ENCODE peak calls at places on chromosomes 11 and 22, in seven cellular contexts. X is HCT116, U is OCI-LY7, Y is GM10248, A is GM13977, L is fibroblast of pulmonary artery, P is GM23338. R is an unnamed sample.

GRCh38 chr22:36398602-36399472 is 11.1 kb upstream of the MYH9 start:
- DNase-seq in X (no peak), U (no peak), Y (no peak), A (peak; percentile 2), L (peak; percentile 86), P (no peak), R (no peak)

GRCh38 chr11:68314203-68314885 is 2.0 kb downstream of the LRP5 start:
- DNase-seq in X (no peak), U (no peak), Y (no peak), A (no peak), L (no peak), P (peak; percentile 59), R (no peak)

GRCh38 chr22:41976070-41976901 is 7.0 kb downstream of the SEPTIN3 start:
- DNase-seq in X (no peak), U (no peak), Y (peak; percentile 51), A (peak; percentile 72), L (no peak), P (peak; percentile 61), R (peak; percentile 59)

GRCh38 chr22:23575601-23576000 is 4.5 kb downstream of the IGLL1 start:
- DNase-seq in X (no peak), U (no peak), Y (no peak), A (no peak), L (no peak), P (no peak), R (no peak)

GRCh38 chr22:36457688-36458450 is 23.6 kb downstream of the TXN2 start:
- DNase-seq in X (no peak), U (no peak), Y (no peak), A (no peak), L (peak; percentile 32), P (no peak), R (no peak)

GRCh38 chr11:88384004-88384677 is 46.6 kb upstream of the CTSC start:
- DNase-seq in X (peak; percentile 7), U (no peak), Y (no peak), A (no peak), L (peak; percentile 51), P (no peak), R (no peak)

GRCh38 chr22:32804036-32804435 is 2.5 kb downstream of the TIMP3 start:
- DNase-seq in X (no peak), U (no peak), Y (no peak), A (no peak), L (peak; percentile 46), P (no peak), R (no peak)

GRCh38 chr22:39913886-39914285 is 13.0 kb downstream of the GRAP2 start:
- DNase-seq in X (no peak), U (no peak), Y (no peak), A (no peak), L (no peak), P (no peak), R (no peak)

GRCh38 chr11:70567680-70568503 is 169.6 kb downstream of the CTTN start:
- DNase-seq in X (no peak), U (no peak), Y (no peak), A (no peak), L (peak; percentile 29), P (peak; percentile 51), R (no peak)

GRCh38 chr22:27724706-27725105 is 76.8 kb downstream of the MN1 start:
- DNase-seq in X (no peak), U (no peak), Y (no peak), A (no peak), L (no peak), P (no peak), R (no peak)

GRCh38 chr11:74677131-74677530 is 54.1 kb downstream of the CHRDL2 start:
- DNase-seq in X (no peak), U (no peak), Y (no peak), A (no peak), L (no peak), P (no peak), R (peak; percentile 4)

GRCh38 chr11:122781378-122782040 is 56.8 kb upstream of the CRTAM start:
- DNase-seq in X (peak; percentile 67), U (peak; percentile 78), Y (peak; percentile 82), A (peak; percentile 80), L (peak; percentile 94), P (peak; percentile 98), R (peak; percentile 80)

GRCh38 chr11:69930081-69931059 is 111.2 kb upstream of the FGF3 start:
- DNase-seq in X (no peak), U (no peak), Y (no peak), A (no peak), L (no peak), P (no peak), R (no peak)

GRCh38 chr11:12017243-12017678 is 8.8 kb upstream of the DKK3 start:
- DNase-seq in X (no peak), U (no peak), Y (no peak), A (no peak), L (peak; percentile 94), P (no peak), R (no peak)

GRCh38 chr11:1206391-1207271 is 16.2 kb upstream of the MUC5B start:
- DNase-seq in X (no peak), U (no peak), Y (no peak), A (no peak), L (no peak), P (no peak), R (no peak)

GRCh38 chr11:19607656-19608360 is 104.8 kb upstream of the NAV2 start:
- DNase-seq in X (no peak), U (no peak), Y (no peak), A (no peak), L (peak; percentile 30), P (no peak), R (no peak)

GRCh38 chr11:104033134-104033533 is 3.3 kb upstream of the DDI1 start:
- DNase-seq in X (no peak), U (no peak), Y (no peak), A (no peak), L (peak; percentile 92), P (no peak), R (no peak)

GRCh38 chr11:126871792-126872191 is 128.8 kb downstream of the KIRREL3 start:
- DNase-seq in X (no peak), U (no peak), Y (no peak), A (no peak), L (no peak), P (no peak), R (no peak)

GRCh38 chr11:72951815-72952340 is 137.7 kb downstream of the ATG16L2 start:
- DNase-seq in X (no peak), U (peak; percentile 47), Y (peak; percentile 36), A (peak; percentile 39), L (no peak), P (no peak), R (peak; percentile 45)

GRCh38 chr11:122796128-122796717 is 42.1 kb upstream of the CRTAM start:
- DNase-seq in X (no peak), U (peak; percentile 34), Y (peak; percentile 68), A (peak; percentile 67), L (peak; percentile 58), P (peak; percentile 83), R (peak; percentile 67)

GRCh38 chr11:69144719-69145365 is 10.9 kb upstream of the SMIM38 start:
- DNase-seq in X (no peak), U (no peak), Y (no peak), A (peak; percentile 50), L (no peak), P (no peak), R (no peak)

GRCh38 chr11:110434952-110435779 is 5.4 kb downstream of the FDX1 start:
- DNase-seq in X (peak; percentile 24), U (peak; percentile 47), Y (no peak), A (no peak), L (no peak), P (peak; percentile 69), R (no peak)
- TF ChIP-seq CTCF in X (peak; percentile 45), U (peak; percentile 79), Y (peak; percentile 49), A (peak; percentile 45), L (peak; percentile 14), P (peak; percentile 76), R (no peak)

DNA sequence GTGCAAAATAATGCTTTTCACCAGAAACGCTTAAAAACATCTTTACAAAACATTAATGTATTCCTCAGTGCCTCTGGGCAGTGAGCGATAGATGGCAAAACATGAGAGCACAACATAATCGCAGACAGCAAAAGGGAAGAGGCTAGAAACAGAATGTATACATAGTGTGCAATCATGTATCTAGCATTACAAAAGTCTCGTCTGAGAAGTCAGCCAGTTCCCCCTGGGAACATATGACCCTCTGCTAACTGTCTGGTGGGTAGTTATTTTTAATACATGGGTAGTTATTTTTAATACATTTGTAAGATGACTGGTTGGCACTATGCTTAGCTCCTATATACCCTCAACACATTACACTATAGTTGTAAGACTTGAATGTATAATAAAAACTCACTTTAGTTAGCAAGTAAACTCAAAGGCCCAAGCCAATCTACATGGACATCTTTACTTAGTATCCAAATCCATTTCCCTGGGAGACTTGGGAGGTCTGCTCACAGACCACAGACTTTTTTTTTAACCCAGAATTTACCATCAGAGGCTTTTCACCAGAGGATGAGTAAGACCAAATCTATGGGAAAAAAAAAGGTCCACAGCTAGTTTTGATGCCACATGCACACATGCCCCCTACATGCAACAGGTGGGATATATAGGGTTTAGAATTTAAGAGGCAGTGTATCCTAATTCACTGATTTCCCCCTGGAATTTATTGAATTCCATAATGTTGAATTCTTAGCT is 71.7 kb downstream of the AMBRA1 start:
- DNase-seq in X (no peak), U (no peak), Y (no peak), A (no peak), L (peak; percentile 20), P (peak; percentile 33), R (no peak)
- TF ChIP-seq CTCF in X (no peak), U (peak; percentile 63), Y (peak; percentile 24), A (peak; percentile 41), L (peak; percentile 25), P (peak; percentile 55), R (no peak)

GRCh38 chr22:37564111-37564711 is 3.9 kb downstream of the CDC42EP1 start:
- DNase-seq in X (no peak), U (no peak), Y (no peak), A (no peak), L (peak; percentile 93), P (no peak), R (no peak)

GRCh38 chr22:37561209-37562048 is 1.1 kb downstream of the CDC42EP1 start:
- DNase-seq in X (peak; percentile 73), U (peak; percentile 73), Y (peak; percentile 85), A (peak; percentile 89), L (peak; percentile 91), P (peak; percentile 96), R (peak; percentile 91)

GRCh38 chr22:37563153-37564081 is 3.1 kb downstream of the CDC42EP1 start:
- DNase-seq in X (peak; percentile 57), U (no peak), Y (no peak), A (no peak), L (peak; percentile 97), P (peak; percentile 55), R (no peak)

GRCh38 chr22:37560682-37561208 is 465 bp downstream of the CDC42EP1 start:
- DNase-seq in X (no peak), U (no peak), Y (no peak), A (no peak), L (peak; percentile 64), P (peak; percentile 41), R (peak; percentile 35)

GRCh38 chr22:37562049-37562784 is 1.9 kb downstream of the CDC42EP1 start:
- DNase-seq in X (no peak), U (no peak), Y (no peak), A (no peak), L (no peak), P (no peak), R (no peak)
- TF ChIP-seq CTCF in X (no peak), U (peak; percentile 3), Y (no peak), A (no peak), L (no peak), P (no peak), R (no peak)

DNA sequence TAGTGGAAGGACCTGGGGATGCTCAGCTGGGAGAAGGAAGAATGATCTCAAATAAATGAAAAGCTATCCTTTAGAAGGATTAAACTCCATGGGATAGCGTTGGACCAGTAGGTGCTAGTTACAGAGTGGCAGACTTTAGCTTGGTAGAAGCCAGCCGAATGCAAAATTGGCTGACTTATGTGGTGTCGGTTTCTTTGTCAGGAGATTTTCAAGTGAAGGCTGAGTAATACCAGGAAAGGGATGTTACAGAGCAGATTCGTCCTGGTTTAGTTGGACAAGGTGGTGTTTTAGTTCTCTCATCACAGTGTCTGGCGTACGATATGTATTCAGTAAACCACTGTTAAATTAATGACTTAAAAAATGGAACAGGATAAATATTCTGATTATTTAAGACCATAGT is 26.0 kb downstream of the FDX1 start:
- DNase-seq in X (no peak), U (no peak), Y (no peak), A (no peak), L (no peak), P (no peak), R (no peak)
- TF ChIP-seq CTCF in X (no peak), U (no peak), Y (no peak), A (no peak), L (no peak), P (no peak), R (no peak)

R was measured in GM13976.